ENCODE peak calls at places on chromosomes 3 and 15, in six cellular contexts. One of them, this sample, is unnamed.

GRCh38 chr3:153192327-153192726 is 30.3 kb downstream of the RAP2B start:
- DNase-seq in NCI-H510A treated with DMSO at 0.1 percent for 48 hours: no peak
- DNase-seq in epithelial cell of esophagus: no peak
- DNase-seq in lung: no peak
- DNase-seq in sciatic nerve: no peak
- DNase-seq in effector memory CD4-positive, alpha-beta T cell: no peak
- DNase-seq in this sample: no peak

GRCh38 chr3:134483195-134483890 is 2.4 kb downstream of the ANAPC13 start:
- DNase-seq in NCI-H510A treated with DMSO at 0.1 percent for 48 hours: no peak
- DNase-seq in epithelial cell of esophagus: peak; percentile 89
- DNase-seq in lung: no peak
- DNase-seq in sciatic nerve: no peak
- DNase-seq in effector memory CD4-positive, alpha-beta T cell: no peak
- DNase-seq in this sample: no peak

GRCh38 chr3:172305552-172305951 is 142.7 kb downstream of the GHSR start:
- DNase-seq in NCI-H510A treated with DMSO at 0.1 percent for 48 hours: no peak
- DNase-seq in epithelial cell of esophagus: peak; percentile 93
- DNase-seq in lung: no peak
- DNase-seq in sciatic nerve: no peak
- DNase-seq in effector memory CD4-positive, alpha-beta T cell: no peak
- DNase-seq in this sample: no peak

GRCh38 chr3:116338713-116339112 is 106.6 kb downstream of the LSAMP start:
- DNase-seq in NCI-H510A treated with DMSO at 0.1 percent for 48 hours: no peak
- DNase-seq in epithelial cell of esophagus: no peak
- DNase-seq in lung: no peak
- DNase-seq in sciatic nerve: no peak
- DNase-seq in effector memory CD4-positive, alpha-beta T cell: no peak
- DNase-seq in this sample: peak; percentile 61

GRCh38 chr3:184321666-184322065 is 7.3 kb downstream of the EIF4G1 start:
- DNase-seq in NCI-H510A treated with DMSO at 0.1 percent for 48 hours: no peak
- DNase-seq in epithelial cell of esophagus: no peak
- DNase-seq in lung: no peak
- DNase-seq in sciatic nerve: no peak
- DNase-seq in effector memory CD4-positive, alpha-beta T cell: no peak
- DNase-seq in this sample: no peak

GRCh38 chr3:17143893-17144664 is 259.3 kb downstream of the PLCL2 start:
- DNase-seq in NCI-H510A treated with DMSO at 0.1 percent for 48 hours: no peak
- DNase-seq in epithelial cell of esophagus: no peak
- DNase-seq in lung: no peak
- DNase-seq in sciatic nerve: no peak
- DNase-seq in effector memory CD4-positive, alpha-beta T cell: no peak
- DNase-seq in this sample: peak; percentile 31

GRCh38 chr3:155153242-155154186 is 73.4 kb downstream of the MME start:
- DNase-seq in NCI-H510A treated with DMSO at 0.1 percent for 48 hours: no peak
- DNase-seq in epithelial cell of esophagus: no peak
- DNase-seq in lung: no peak
- DNase-seq in sciatic nerve: no peak
- DNase-seq in effector memory CD4-positive, alpha-beta T cell: no peak
- DNase-seq in this sample: no peak

GRCh38 chr3:15309662-15310335 is 22.6 kb downstream of the SH3BP5 start:
- DNase-seq in NCI-H510A treated with DMSO at 0.1 percent for 48 hours: no peak
- DNase-seq in epithelial cell of esophagus: peak; percentile 46
- DNase-seq in lung: no peak
- DNase-seq in sciatic nerve: no peak
- DNase-seq in effector memory CD4-positive, alpha-beta T cell: no peak
- DNase-seq in this sample: no peak

GRCh38 chr3:47193871-47194859 is 30.3 kb upstream of the SETD2 start:
- DNase-seq in NCI-H510A treated with DMSO at 0.1 percent for 48 hours: no peak
- DNase-seq in epithelial cell of esophagus: peak; percentile 48
- DNase-seq in lung: no peak
- DNase-seq in sciatic nerve: no peak
- DNase-seq in effector memory CD4-positive, alpha-beta T cell: no peak
- DNase-seq in this sample: no peak

GRCh38 chr15:69298697-69299441 is at the start of gene PAQR5:
- DNase-seq in NCI-H510A treated with DMSO at 0.1 percent for 48 hours: no peak
- DNase-seq in epithelial cell of esophagus: peak; percentile 32
- DNase-seq in lung: peak; percentile 61
- DNase-seq in sciatic nerve: no peak
- DNase-seq in effector memory CD4-positive, alpha-beta T cell: no peak
- DNase-seq in this sample: peak; percentile 61

GRCh38 chr3:3927198-3927597 is 128.0 kb downstream of the LRRN1 start:
- DNase-seq in NCI-H510A treated with DMSO at 0.1 percent for 48 hours: no peak
- DNase-seq in epithelial cell of esophagus: no peak
- DNase-seq in lung: no peak
- DNase-seq in sciatic nerve: no peak
- DNase-seq in effector memory CD4-positive, alpha-beta T cell: no peak
- DNase-seq in this sample: no peak

GRCh38 chr3:23944861-23945652 is at the start of gene NR1D2:
- DNase-seq in NCI-H510A treated with DMSO at 0.1 percent for 48 hours: peak; percentile 28
- DNase-seq in epithelial cell of esophagus: peak; percentile 89
- DNase-seq in lung: peak; percentile 78
- DNase-seq in sciatic nerve: peak; percentile 92
- DNase-seq in effector memory CD4-positive, alpha-beta T cell: peak; percentile 72
- DNase-seq in this sample: peak; percentile 88

GRCh38 chr3:133937756-133938601 is 42.3 kb upstream of the RAB6B start:
- DNase-seq in NCI-H510A treated with DMSO at 0.1 percent for 48 hours: no peak
- DNase-seq in epithelial cell of esophagus: no peak
- DNase-seq in lung: no peak
- DNase-seq in sciatic nerve: no peak
- DNase-seq in effector memory CD4-positive, alpha-beta T cell: no peak
- DNase-seq in this sample: no peak

GRCh38 chr15:52348056-52348745 is 52.6 kb upstream of the MYO5C start:
- DNase-seq in NCI-H510A treated with DMSO at 0.1 percent for 48 hours: no peak
- DNase-seq in epithelial cell of esophagus: no peak
- DNase-seq in lung: peak; percentile 58
- DNase-seq in sciatic nerve: no peak
- DNase-seq in effector memory CD4-positive, alpha-beta T cell: no peak
- DNase-seq in this sample: no peak

GRCh38 chr3:31047673-31048072 is 153.2 kb upstream of the GADL1 start:
- DNase-seq in NCI-H510A treated with DMSO at 0.1 percent for 48 hours: no peak
- DNase-seq in epithelial cell of esophagus: no peak
- DNase-seq in lung: no peak
- DNase-seq in sciatic nerve: no peak
- DNase-seq in effector memory CD4-positive, alpha-beta T cell: no peak
- DNase-seq in this sample: no peak

GRCh38 chr3:189494632-189495031 is 136.6 kb upstream of the TP63 start:
- DNase-seq in NCI-H510A treated with DMSO at 0.1 percent for 48 hours: no peak
- DNase-seq in epithelial cell of esophagus: no peak
- DNase-seq in lung: no peak
- DNase-seq in sciatic nerve: no peak
- DNase-seq in effector memory CD4-positive, alpha-beta T cell: no peak
- DNase-seq in this sample: no peak

GRCh38 chr3:66819993-66820501 is 178.1 kb upstream of the KBTBD8 start:
- DNase-seq in NCI-H510A treated with DMSO at 0.1 percent for 48 hours: no peak
- DNase-seq in epithelial cell of esophagus: no peak
- DNase-seq in lung: no peak
- DNase-seq in sciatic nerve: no peak
- DNase-seq in effector memory CD4-positive, alpha-beta T cell: no peak
- DNase-seq in this sample: peak; percentile 36

GRCh38 chr3:25483456-25483855 is 55.4 kb downstream of the RARB start:
- DNase-seq in NCI-H510A treated with DMSO at 0.1 percent for 48 hours: no peak
- DNase-seq in epithelial cell of esophagus: no peak
- DNase-seq in lung: no peak
- DNase-seq in sciatic nerve: no peak
- DNase-seq in effector memory CD4-positive, alpha-beta T cell: no peak
- DNase-seq in this sample: no peak

GRCh38 chr15:91271565-91272153 is 171.6 kb downstream of the SV2B start:
- DNase-seq in NCI-H510A treated with DMSO at 0.1 percent for 48 hours: peak; percentile 73
- DNase-seq in epithelial cell of esophagus: peak; percentile 70
- DNase-seq in lung: peak; percentile 52
- DNase-seq in sciatic nerve: peak; percentile 73
- DNase-seq in effector memory CD4-positive, alpha-beta T cell: peak; percentile 20
- DNase-seq in this sample: peak; percentile 91

GRCh38 chr3:101903426-101903825 is 54.1 kb downstream of the NFKBIZ start:
- DNase-seq in NCI-H510A treated with DMSO at 0.1 percent for 48 hours: no peak
- DNase-seq in epithelial cell of esophagus: peak; percentile 83
- DNase-seq in lung: no peak
- DNase-seq in sciatic nerve: no peak
- DNase-seq in effector memory CD4-positive, alpha-beta T cell: no peak
- DNase-seq in this sample: no peak